ENCODE peak calls at places on chromosomes 12 and 14, in seven cellular contexts. One of them, this sample, is unnamed.

GRCh38 chr12:9391751-9392240 is 183.6 kb upstream of the PZP start:
- DNase-seq in thoracic aorta: no peak
- DNase-seq in brain microvascular endothelial cell: no peak
- DNase-seq in A549: no peak
- DNase-seq in activated CD4-positive, alpha-beta T cell treated with anti-CD3 and anti-CD28 coated beads for 48 hours: no peak
- DNase-seq in transverse colon: no peak
- DNase-seq in RPMI7951: no peak
- DNase-seq in this sample: no peak

GRCh38 chr14:44639986-44640385 is 132.9 kb upstream of the FSCB start:
- DNase-seq in transverse colon: no peak
- DNase-seq in activated CD4-positive, alpha-beta T cell treated with anti-CD3 and anti-CD28 coated beads for 48 hours: no peak
- DNase-seq in RPMI7951: no peak
- DNase-seq in A549: no peak
- DNase-seq in thoracic aorta: no peak
- DNase-seq in brain microvascular endothelial cell: no peak
- DNase-seq in this sample: no peak

GRCh38 chr14:99946652-99947489 is 118.4 kb upstream of the EVL start:
- DNase-seq in A549: peak
- DNase-seq in thoracic aorta: no peak
- DNase-seq in RPMI7951: no peak
- DNase-seq in transverse colon: peak
- DNase-seq in brain microvascular endothelial cell: no peak
- DNase-seq in activated CD4-positive, alpha-beta T cell treated with anti-CD3 and anti-CD28 coated beads for 48 hours: peak
- DNase-seq in this sample: peak

GRCh38 chr14:100975668-100976067 is 72.1 kb upstream of the RTL1 start:
- DNase-seq in transverse colon: no peak
- DNase-seq in A549: no peak
- DNase-seq in brain microvascular endothelial cell: no peak
- DNase-seq in activated CD4-positive, alpha-beta T cell treated with anti-CD3 and anti-CD28 coated beads for 48 hours: no peak
- DNase-seq in RPMI7951: no peak
- DNase-seq in thoracic aorta: no peak
- DNase-seq in this sample: no peak

GRCh38 chr12:109596418-109597244 is 23.0 kb downstream of the MVK start:
- DNase-seq in thoracic aorta: no peak
- DNase-seq in RPMI7951: no peak
- DNase-seq in brain microvascular endothelial cell: no peak
- DNase-seq in activated CD4-positive, alpha-beta T cell treated with anti-CD3 and anti-CD28 coated beads for 48 hours: no peak
- DNase-seq in transverse colon: no peak
- DNase-seq in A549: no peak
- DNase-seq in this sample: no peak

GRCh38 chr12:90163975-90164374 is 455.3 kb upstream of the ATP2B1 start:
- DNase-seq in RPMI7951: peak
- DNase-seq in activated CD4-positive, alpha-beta T cell treated with anti-CD3 and anti-CD28 coated beads for 48 hours: peak
- DNase-seq in brain microvascular endothelial cell: no peak
- DNase-seq in transverse colon: no peak
- DNase-seq in thoracic aorta: no peak
- DNase-seq in A549: no peak
- DNase-seq in this sample: peak

GRCh38 chr12:72869025-72869424 is 596.9 kb downstream of the TRHDE start:
- DNase-seq in RPMI7951: no peak
- DNase-seq in thoracic aorta: no peak
- DNase-seq in A549: no peak
- DNase-seq in brain microvascular endothelial cell: no peak
- DNase-seq in transverse colon: no peak
- DNase-seq in activated CD4-positive, alpha-beta T cell treated with anti-CD3 and anti-CD28 coated beads for 48 hours: no peak
- DNase-seq in this sample: no peak

GRCh38 chr14:103716091-103716801 is 636 bp downstream of the ZFYVE21 start:
- DNase-seq in brain microvascular endothelial cell: no peak
- DNase-seq in A549: peak
- DNase-seq in thoracic aorta: no peak
- DNase-seq in RPMI7951: peak
- DNase-seq in transverse colon: peak
- DNase-seq in activated CD4-positive, alpha-beta T cell treated with anti-CD3 and anti-CD28 coated beads for 48 hours: no peak
- DNase-seq in this sample: peak

GRCh38 chr12:117470804-117471203 is 109.4 kb upstream of the NOS1 start:
- DNase-seq in activated CD4-positive, alpha-beta T cell treated with anti-CD3 and anti-CD28 coated beads for 48 hours: peak
- DNase-seq in thoracic aorta: no peak
- DNase-seq in RPMI7951: no peak
- DNase-seq in A549: no peak
- DNase-seq in brain microvascular endothelial cell: no peak
- DNase-seq in transverse colon: no peak
- DNase-seq in this sample: peak

GRCh38 chr12:49941556-49942511 is 8.7 kb upstream of the AQP2 start:
- DNase-seq in activated CD4-positive, alpha-beta T cell treated with anti-CD3 and anti-CD28 coated beads for 48 hours: no peak
- DNase-seq in brain microvascular endothelial cell: no peak
- DNase-seq in transverse colon: no peak
- DNase-seq in A549: no peak
- DNase-seq in RPMI7951: no peak
- DNase-seq in thoracic aorta: no peak
- DNase-seq in this sample: no peak

GRCh38 chr12:101642115-101643067 is 47.6 kb downstream of the MYBPC1 start:
- DNase-seq in activated CD4-positive, alpha-beta T cell treated with anti-CD3 and anti-CD28 coated beads for 48 hours: peak
- DNase-seq in thoracic aorta: no peak
- DNase-seq in transverse colon: peak
- DNase-seq in RPMI7951: no peak
- DNase-seq in brain microvascular endothelial cell: no peak
- DNase-seq in A549: no peak
- DNase-seq in this sample: peak

GRCh38 chr12:6056406-6057211 is 67.9 kb downstream of the VWF start:
- DNase-seq in transverse colon: no peak
- DNase-seq in RPMI7951: no peak
- DNase-seq in thoracic aorta: no peak
- DNase-seq in A549: no peak
- DNase-seq in activated CD4-positive, alpha-beta T cell treated with anti-CD3 and anti-CD28 coated beads for 48 hours: peak
- DNase-seq in brain microvascular endothelial cell: no peak
- DNase-seq in this sample: no peak

GRCh38 chr14:44463386-44464004 is 43.6 kb downstream of the FSCB start:
- DNase-seq in activated CD4-positive, alpha-beta T cell treated with anti-CD3 and anti-CD28 coated beads for 48 hours: no peak
- DNase-seq in transverse colon: no peak
- DNase-seq in thoracic aorta: no peak
- DNase-seq in A549: no peak
- DNase-seq in RPMI7951: no peak
- DNase-seq in brain microvascular endothelial cell: no peak
- DNase-seq in this sample: no peak

GRCh38 chr12:26853303-26854027 is 20.5 kb upstream of the ITPR2 start:
- DNase-seq in RPMI7951: peak
- DNase-seq in A549: peak
- DNase-seq in brain microvascular endothelial cell: peak
- DNase-seq in activated CD4-positive, alpha-beta T cell treated with anti-CD3 and anti-CD28 coated beads for 48 hours: peak
- DNase-seq in transverse colon: peak
- DNase-seq in thoracic aorta: no peak
- DNase-seq in this sample: peak

GRCh38 chr14:26281280-26281998 is 316.4 kb downstream of the NOVA1 start:
- DNase-seq in activated CD4-positive, alpha-beta T cell treated with anti-CD3 and anti-CD28 coated beads for 48 hours: no peak
- DNase-seq in transverse colon: no peak
- DNase-seq in RPMI7951: peak
- DNase-seq in A549: peak
- DNase-seq in thoracic aorta: no peak
- DNase-seq in brain microvascular endothelial cell: peak
- DNase-seq in this sample: peak

GRCh38 chr12:131092911-131093901 is 139.5 kb downstream of the ADGRD1 start:
- DNase-seq in RPMI7951: peak
- DNase-seq in thoracic aorta: no peak
- DNase-seq in activated CD4-positive, alpha-beta T cell treated with anti-CD3 and anti-CD28 coated beads for 48 hours: peak
- DNase-seq in transverse colon: peak
- DNase-seq in brain microvascular endothelial cell: no peak
- DNase-seq in A549: no peak
- DNase-seq in this sample: no peak

GRCh38 chr14:89625988-89626806 is 209.2 kb upstream of the FOXN3 start:
- DNase-seq in transverse colon: no peak
- DNase-seq in thoracic aorta: no peak
- DNase-seq in activated CD4-positive, alpha-beta T cell treated with anti-CD3 and anti-CD28 coated beads for 48 hours: peak
- DNase-seq in RPMI7951: no peak
- DNase-seq in A549: no peak
- DNase-seq in brain microvascular endothelial cell: no peak
- DNase-seq in this sample: no peak

GRCh38 chr12:122028601-122029560 is 7.2 kb downstream of the BCL7A start:
- DNase-seq in transverse colon: no peak
- DNase-seq in A549: no peak
- DNase-seq in RPMI7951: no peak
- DNase-seq in brain microvascular endothelial cell: no peak
- DNase-seq in activated CD4-positive, alpha-beta T cell treated with anti-CD3 and anti-CD28 coated beads for 48 hours: peak
- DNase-seq in thoracic aorta: no peak
- DNase-seq in this sample: no peak

GRCh38 chr14:52355016-52355430 is 40.9 kb downstream of the PTGER2 start:
- DNase-seq in thoracic aorta: no peak
- DNase-seq in RPMI7951: peak
- DNase-seq in A549: no peak
- DNase-seq in activated CD4-positive, alpha-beta T cell treated with anti-CD3 and anti-CD28 coated beads for 48 hours: no peak
- DNase-seq in brain microvascular endothelial cell: peak
- DNase-seq in transverse colon: no peak
- DNase-seq in this sample: no peak

GRCh38 chr14:83101855-83102254 is 1568.2 kb upstream of the SEL1L start:
- DNase-seq in brain microvascular endothelial cell: no peak
- DNase-seq in thoracic aorta: no peak
- DNase-seq in RPMI7951: no peak
- DNase-seq in transverse colon: no peak
- DNase-seq in A549: no peak
- DNase-seq in activated CD4-positive, alpha-beta T cell treated with anti-CD3 and anti-CD28 coated beads for 48 hours: no peak
- DNase-seq in this sample: no peak

GRCh38 chr12:75705749-75706719 is 194.6 kb upstream of the KRR1 start:
- DNase-seq in A549: no peak
- DNase-seq in brain microvascular endothelial cell: peak
- DNase-seq in transverse colon: no peak
- DNase-seq in activated CD4-positive, alpha-beta T cell treated with anti-CD3 and anti-CD28 coated beads for 48 hours: no peak
- DNase-seq in thoracic aorta: peak
- DNase-seq in RPMI7951: peak
- DNase-seq in this sample: no peak

GRCh38 chr12:91127751-91128150 is 16.5 kb upstream of the LUM start:
- DNase-seq in RPMI7951: peak
- DNase-seq in transverse colon: no peak
- DNase-seq in activated CD4-positive, alpha-beta T cell treated with anti-CD3 and anti-CD28 coated beads for 48 hours: no peak
- DNase-seq in brain microvascular endothelial cell: peak
- DNase-seq in thoracic aorta: no peak
- DNase-seq in A549: no peak
- DNase-seq in this sample: no peak

GRCh38 chr12:125386652-125387051 is 321.4 kb downstream of the AACS start:
- DNase-seq in RPMI7951: no peak
- DNase-seq in A549: no peak
- DNase-seq in transverse colon: no peak
- DNase-seq in brain microvascular endothelial cell: no peak
- DNase-seq in activated CD4-positive, alpha-beta T cell treated with anti-CD3 and anti-CD28 coated beads for 48 hours: no peak
- DNase-seq in thoracic aorta: no peak
- DNase-seq in this sample: no peak

GRCh38 chr14:36519431-36520321 is at the start of gene NKX2-1:
- DNase-seq in RPMI7951: no peak
- DNase-seq in transverse colon: no peak
- DNase-seq in A549: peak
- DNase-seq in thoracic aorta: no peak
- DNase-seq in activated CD4-positive, alpha-beta T cell treated with anti-CD3 and anti-CD28 coated beads for 48 hours: peak
- DNase-seq in brain microvascular endothelial cell: no peak
- DNase-seq in this sample: no peak

GRCh38 chr14:73909681-73910080 is 23.0 kb downstream of the ZNF410 start:
- DNase-seq in thoracic aorta: no peak
- DNase-seq in RPMI7951: no peak
- DNase-seq in A549: no peak
- DNase-seq in transverse colon: no peak
- DNase-seq in brain microvascular endothelial cell: no peak
- DNase-seq in activated CD4-positive, alpha-beta T cell treated with anti-CD3 and anti-CD28 coated beads for 48 hours: no peak
- DNase-seq in this sample: no peak

GRCh38 chr14:71932229-71932951 is at the start of gene RGS6:
- DNase-seq in A549: no peak
- DNase-seq in brain microvascular endothelial cell: no peak
- DNase-seq in thoracic aorta: no peak
- DNase-seq in activated CD4-positive, alpha-beta T cell treated with anti-CD3 and anti-CD28 coated beads for 48 hours: peak
- DNase-seq in RPMI7951: no peak
- DNase-seq in transverse colon: peak
- DNase-seq in this sample: peak

GRCh38 chr12:15629108-15629507 is 160.1 kb downstream of the EPS8 start:
- DNase-seq in activated CD4-positive, alpha-beta T cell treated with anti-CD3 and anti-CD28 coated beads for 48 hours: no peak
- DNase-seq in brain microvascular endothelial cell: peak
- DNase-seq in RPMI7951: peak
- DNase-seq in thoracic aorta: peak
- DNase-seq in transverse colon: peak
- DNase-seq in A549: peak
- DNase-seq in this sample: peak

GRCh38 chr12:103994235-103994634 is 28.6 kb downstream of the TDG start:
- DNase-seq in activated CD4-positive, alpha-beta T cell treated with anti-CD3 and anti-CD28 coated beads for 48 hours: no peak
- DNase-seq in transverse colon: no peak
- DNase-seq in thoracic aorta: no peak
- DNase-seq in A549: no peak
- DNase-seq in brain microvascular endothelial cell: no peak
- DNase-seq in RPMI7951: no peak
- DNase-seq in this sample: no peak

GRCh38 chr14:79318371-79318770 is 892.9 kb downstream of the DIO2 start:
- DNase-seq in brain microvascular endothelial cell: no peak
- DNase-seq in thoracic aorta: no peak
- DNase-seq in activated CD4-positive, alpha-beta T cell treated with anti-CD3 and anti-CD28 coated beads for 48 hours: no peak
- DNase-seq in transverse colon: no peak
- DNase-seq in A549: no peak
- DNase-seq in RPMI7951: no peak
- DNase-seq in this sample: no peak

GRCh38 chr12:43210437-43211197 is 341.4 kb downstream of the ADAMTS20 start:
- DNase-seq in RPMI7951: peak
- DNase-seq in A549: no peak
- DNase-seq in thoracic aorta: no peak
- DNase-seq in brain microvascular endothelial cell: peak
- DNase-seq in activated CD4-positive, alpha-beta T cell treated with anti-CD3 and anti-CD28 coated beads for 48 hours: no peak
- DNase-seq in transverse colon: no peak
- DNase-seq in this sample: no peak

GRCh38 chr14:39683711-39684110 is 251.5 kb upstream of the FBXO33 start:
- DNase-seq in brain microvascular endothelial cell: no peak
- DNase-seq in transverse colon: no peak
- DNase-seq in activated CD4-positive, alpha-beta T cell treated with anti-CD3 and anti-CD28 coated beads for 48 hours: no peak
- DNase-seq in A549: no peak
- DNase-seq in thoracic aorta: no peak
- DNase-seq in RPMI7951: no peak
- DNase-seq in this sample: no peak

GRCh38 chr12:40222247-40222646 is 2.5 kb upstream of the LRRK2 start:
- DNase-seq in activated CD4-positive, alpha-beta T cell treated with anti-CD3 and anti-CD28 coated beads for 48 hours: no peak
- DNase-seq in brain microvascular endothelial cell: no peak
- DNase-seq in A549: no peak
- DNase-seq in RPMI7951: no peak
- DNase-seq in transverse colon: no peak
- DNase-seq in thoracic aorta: no peak
- DNase-seq in this sample: no peak

GRCh38 chr14:42095155-42095554 is 488.5 kb downstream of the LRFN5 start:
- DNase-seq in A549: no peak
- DNase-seq in thoracic aorta: no peak
- DNase-seq in RPMI7951: no peak
- DNase-seq in transverse colon: no peak
- DNase-seq in brain microvascular endothelial cell: no peak
- DNase-seq in activated CD4-positive, alpha-beta T cell treated with anti-CD3 and anti-CD28 coated beads for 48 hours: no peak
- DNase-seq in this sample: no peak

GRCh38 chr14:35398095-35398584 is 6.4 kb downstream of the NFKBIA start:
- DNase-seq in thoracic aorta: no peak
- DNase-seq in A549: no peak
- DNase-seq in activated CD4-positive, alpha-beta T cell treated with anti-CD3 and anti-CD28 coated beads for 48 hours: no peak
- DNase-seq in RPMI7951: peak
- DNase-seq in brain microvascular endothelial cell: no peak
- DNase-seq in transverse colon: no peak
- DNase-seq in this sample: no peak

GRCh38 chr14:99575043-99576023 is 28.7 kb downstream of the CCDC85C start:
- DNase-seq in brain microvascular endothelial cell: no peak
- DNase-seq in thoracic aorta: no peak
- DNase-seq in RPMI7951: peak
- DNase-seq in A549: peak
- DNase-seq in transverse colon: peak
- DNase-seq in activated CD4-positive, alpha-beta T cell treated with anti-CD3 and anti-CD28 coated beads for 48 hours: no peak
- DNase-seq in this sample: no peak

GRCh38 chr12:71639341-71639760 is 24.3 kb downstream of the ZFC3H1 start:
- DNase-seq in RPMI7951: peak
- DNase-seq in A549: peak
- DNase-seq in brain microvascular endothelial cell: no peak
- DNase-seq in activated CD4-positive, alpha-beta T cell treated with anti-CD3 and anti-CD28 coated beads for 48 hours: no peak
- DNase-seq in thoracic aorta: no peak
- DNase-seq in transverse colon: no peak
- DNase-seq in this sample: peak